ENCODE peak calls at places on chromosomes 11 and 22, in six cellular contexts. J, O, U, W, H and B are unnamed samples.
A peak's percentile ranks its signal among the peaks of the same experiment; 100 is the strongest.

GRCh38 chr11:77619576-77620198 is 17.9 kb downstream of the CLNS1A start:
- DNase-seq in J (no peak), W (no peak), O (no peak), H (no peak), U (peak; percentile 92), B (peak; percentile 67)

GRCh38 chr22:29144786-29145160 is 60.9 kb upstream of the EMID1 start:
- DNase-seq in W (no peak), J (no peak), O (no peak), H (peak; percentile 14), U (no peak), B (no peak)

GRCh38 chr11:116336540-116336939 is 436.2 kb downstream of the BUD13 start:
- DNase-seq in J (no peak), U (no peak), W (no peak), O (no peak), H (no peak), B (no peak)

GRCh38 chr11:72069787-72070251 is 10.5 kb downstream of the NUMA1 start:
- DNase-seq in J (peak; percentile 95), W (peak; percentile 89), U (peak; percentile 90), H (peak; percentile 78), O (peak; percentile 73), B (peak; percentile 83)

GRCh38 chr11:47607380-47607779 is 13.2 kb upstream of the C1QTNF4 start:
- DNase-seq in H (no peak), U (no peak), W (no peak), J (peak; percentile 13), O (peak; percentile 95), B (no peak)

GRCh38 chr11:31802990-31803812 is 7.9 kb downstream of the PAX6 start:
- DNase-seq in J (no peak), U (no peak), H (no peak), W (no peak), O (peak; percentile 85), B (no peak)

GRCh38 chr22:22817468-22818201 is 70.0 kb upstream of the IGLL5 start:
- DNase-seq in H (no peak), W (no peak), J (no peak), U (no peak), O (peak; percentile 58), B (no peak)

GRCh38 chr22:37259540-37260029 is 15.5 kb upstream of the RAC2 start:
- DNase-seq in W (peak; percentile 52), U (peak; percentile 63), H (no peak), O (peak; percentile 71), J (peak; percentile 12), B (peak; percentile 59)

GRCh38 chr11:15199693-15200092 is 85.0 kb downstream of the INSC start:
- DNase-seq in W (no peak), U (peak; percentile 53), J (peak; percentile 15), O (peak; percentile 79), H (peak; percentile 52), B (peak; percentile 75)

GRCh38 chr22:46513908-46514550 is 23.4 kb downstream of the CELSR1 start:
- DNase-seq in O (no peak), H (no peak), U (no peak), J (no peak), W (no peak), B (peak; percentile 72)

GRCh38 chr22:44218071-44218470 is 37.3 kb downstream of the PARVG start:
- DNase-seq in O (peak; percentile 14), W (no peak), H (no peak), J (no peak), U (no peak), B (no peak)

GRCh38 chr22:17370036-17370765 is 941 bp downstream of the CECR2 start:
- DNase-seq in H (no peak), U (no peak), W (peak; percentile 70), J (no peak), O (peak; percentile 65), B (no peak)

GRCh38 chr11:85088286-85088685 is 538.9 kb downstream of the DLG2 start:
- DNase-seq in W (no peak), J (no peak), O (peak; percentile 23), H (no peak), U (peak; percentile 54), B (peak; percentile 2)

GRCh38 chr11:128776434-128777284 is 82.8 kb downstream of the FLI1 start:
- DNase-seq in U (peak; percentile 47), H (peak; percentile 49), J (peak; percentile 28), O (peak; percentile 95), W (peak; percentile 69), B (peak; percentile 34)

GRCh38 chr11:69352715-69353325 is 58.9 kb downstream of the MYEOV start:
- DNase-seq in U (peak; percentile 96), H (peak; percentile 23), J (peak; percentile 86), O (peak; percentile 96), W (no peak), B (peak; percentile 96)

GRCh38 chr22:42959472-42960145 is 55.3 kb downstream of the PACSIN2 start:
- DNase-seq in U (no peak), O (peak; percentile 91), H (peak; percentile 78), J (peak; percentile 77), W (no peak), B (peak; percentile 83)

GRCh38 chr11:17498475-17498874 is 21.8 kb upstream of the ABCC8 start:
- DNase-seq in O (peak; percentile 86), H (no peak), J (no peak), U (peak; percentile 29), W (no peak), B (peak; percentile 52)

GRCh38 chr22:36466258-36466657 is 15.2 kb downstream of the TXN2 start:
- DNase-seq in J (no peak), H (no peak), U (no peak), W (no peak), O (no peak), B (no peak)

GRCh38 chr11:19651654-19652053 is 61.0 kb upstream of the NAV2 start:
- DNase-seq in O (no peak), U (no peak), W (no peak), J (no peak), H (no peak), B (no peak)

GRCh38 chr11:128195057-128195751 is 392.2 kb downstream of the ETS1 start:
- DNase-seq in U (no peak), H (no peak), J (no peak), W (no peak), O (no peak), B (no peak)

GRCh38 chr11:123216249-123216648 is 21.2 kb upstream of the CLMP start:
- DNase-seq in U (no peak), O (no peak), J (no peak), H (no peak), W (no peak), B (no peak)

GRCh38 chr22:24423519-24424000 is 3.8 kb upstream of the ADORA2A start:
- DNase-seq in J (peak; percentile 48), U (peak; percentile 34), W (peak; percentile 86), O (peak; percentile 99), H (peak; percentile 73), B (no peak)

GRCh38 chr11:76115555-76115954 is 90.7 kb downstream of the WNT11 start:
- DNase-seq in W (no peak), O (no peak), J (no peak), U (no peak), H (no peak), B (no peak)

GRCh38 chr11:19995131-19995530 is 165.1 kb downstream of the DBX1 start:
- DNase-seq in W (no peak), J (peak; percentile 43), H (no peak), U (peak; percentile 88), O (peak; percentile 89), B (peak; percentile 96)

GRCh38 chr11:94623120-94623735 is 56.1 kb downstream of the PIWIL4 start:
- DNase-seq in U (peak; percentile 95), O (peak; percentile 73), W (no peak), H (peak; percentile 35), J (peak; percentile 40), B (peak; percentile 90)

GRCh38 chr11:6563121-6563619 is 40.2 kb downstream of the RRP8 start:
- DNase-seq in J (no peak), U (peak; percentile 9), H (no peak), O (peak; percentile 42), W (no peak), B (peak; percentile 11)

DNA sequence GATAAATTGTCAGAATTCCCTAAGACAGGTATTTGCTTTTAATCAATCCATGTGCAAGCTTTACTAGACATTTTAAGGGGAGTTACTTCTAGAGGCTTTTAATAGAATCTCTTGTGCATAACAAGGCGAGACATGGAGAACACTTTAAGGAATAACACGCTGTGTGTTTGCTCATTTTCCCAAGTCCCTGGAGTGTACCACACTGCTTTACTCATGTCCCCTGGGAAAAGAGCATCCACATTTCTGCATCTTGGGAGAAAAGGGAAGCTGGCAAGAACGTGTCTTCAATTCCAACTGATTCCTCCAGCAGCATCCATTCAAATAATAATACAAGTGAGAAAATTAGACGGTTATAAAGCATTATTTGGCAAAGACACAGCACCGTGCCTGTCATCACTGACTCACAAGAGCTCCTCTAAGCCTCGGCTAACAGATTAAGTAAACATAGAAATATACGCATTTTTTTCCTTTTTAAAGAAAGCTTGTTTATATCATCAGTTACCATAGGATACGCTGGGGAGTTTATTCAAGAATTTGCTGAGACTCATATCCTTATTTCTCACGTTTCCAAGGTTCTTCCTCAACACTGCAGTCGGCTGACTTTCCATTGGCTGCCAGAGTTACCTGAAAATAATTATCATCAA is 121.5 kb downstream of the CD44 start:
- DNase-seq in O (peak; percentile 87), W (no peak), U (peak; percentile 85), J (no peak), H (no peak), B (peak; percentile 77)
- H3K4me3 ChIP-seq in O (no peak overlapping the region), W (no peak overlapping the region), U (peak overlapping the region; percentile 20), J (no peak overlapping the region), H (no peak overlapping the region), B (no peak overlapping the region)

GRCh38 chr22:20016734-20017621 is at the start of gene ARVCF:
- DNase-seq in W (peak; percentile 95), U (peak; percentile 86), J (peak; percentile 93), O (peak; percentile 100), H (peak; percentile 93), B (peak; percentile 93)
- TF ChIP-seq CTCF in W (peak; percentile 25), U (no peak), J (no peak), O (no peak), H (peak; percentile 23), B (no peak)

DNA sequence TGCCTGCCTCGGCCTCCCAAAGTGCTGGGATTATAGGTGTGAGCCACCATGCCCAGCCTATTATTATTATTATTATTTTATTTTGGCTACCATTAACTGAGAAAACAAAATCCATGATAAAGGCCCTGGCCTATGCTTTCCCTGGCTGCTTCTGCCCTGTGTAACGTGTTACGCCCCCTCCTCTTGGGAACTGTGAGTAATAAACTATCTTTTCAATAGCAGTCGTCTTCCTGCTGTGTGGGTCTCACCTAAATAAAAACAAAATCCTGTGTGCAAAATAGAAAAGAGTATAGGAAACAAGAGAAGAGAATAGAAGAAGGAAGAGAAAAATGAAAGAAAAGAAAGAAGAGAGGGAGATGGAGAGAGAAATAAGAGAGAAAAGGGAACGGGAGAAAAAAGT is 237.0 kb downstream of the MIAT start:
- DNase-seq in W (no peak), O (no peak), U (no peak), J (no peak), H (no peak), B (no peak)
- H3K4me3 ChIP-seq in W (no peak overlapping the region), O (no peak overlapping the region), U (no peak overlapping the region), J (no peak overlapping the region), H (no peak overlapping the region), B (no peak overlapping the region)

DNA sequence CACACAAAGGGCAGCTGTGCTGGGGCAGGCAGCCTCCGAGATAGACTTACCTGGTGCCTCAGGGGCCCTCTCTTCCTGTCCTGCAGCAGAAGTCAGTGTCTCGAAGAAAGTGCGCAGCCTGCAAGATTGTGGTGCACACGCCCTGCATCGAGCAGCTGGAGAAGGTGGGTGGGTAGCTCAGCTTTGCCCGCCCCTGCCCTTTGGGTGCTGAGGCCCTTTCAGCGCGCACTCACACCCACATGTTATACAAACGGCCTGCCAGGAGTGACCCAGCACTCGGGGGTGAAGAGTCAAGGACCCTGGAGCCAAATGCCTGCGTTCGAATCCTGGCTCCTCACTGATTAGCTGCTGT is 13.6 kb upstream of the MDK start:
- DNase-seq in O (no peak), U (no peak), W (no peak), H (no peak), J (no peak), B (no peak)
- TF ChIP-seq CTCF in O (peak; percentile 0), U (peak; percentile 3), W (no peak), H (peak; percentile 31), J (no peak), B (no peak)